ENCODE peak calls at places on chromosomes 11 and 22, in nine cellular contexts. L is left lung, M is foreskin keratinocyte, W is cardiac muscle cell, J is substantia nigra, N is heart right ventricle, T is GM23248, F is gastrocnemius medialis, S is lower lobe of right lung. Q is an unnamed sample.

GRCh38 chr11:102473543-102473942 is 21.0 kb upstream of the TMEM123 start:
- DNase-seq in M (no peak), W (no peak), L (no peak), S (no peak), T (no peak), F (no peak), N (no peak), J (no peak), Q (no peak)

GRCh38 chr22:21682385-21683175 is 16.8 kb downstream of the PPIL2 start:
- DNase-seq in W (no peak), N (no peak), M (no peak), S (no peak), T (no peak), J (no peak), F (no peak), L (no peak), Q (no peak)

GRCh38 chr22:22682807-22683667 is 38.6 kb downstream of the GGTLC2 start:
- DNase-seq in F (no peak), T (peak), J (no peak), N (no peak), S (no peak), M (no peak), W (no peak), L (no peak), Q (peak)

GRCh38 chr11:2860636-2861035 is 24.9 kb downstream of the CDKN1C start:
- DNase-seq in N (no peak), M (no peak), L (no peak), S (no peak), F (no peak), W (no peak), T (peak), J (no peak), Q (no peak)

GRCh38 chr11:101974255-101974654 is 57.9 kb upstream of the ANGPTL5 start:
- DNase-seq in W (no peak), N (no peak), L (no peak), T (peak), M (no peak), J (no peak), F (no peak), S (no peak), Q (no peak)

GRCh38 chr11:80165763-80166162 is 724.9 kb upstream of the TENM4 start:
- DNase-seq in W (no peak), F (no peak), S (no peak), J (no peak), M (peak), T (peak), N (no peak), L (no peak), Q (no peak)

GRCh38 chr11:26573896-26574295 is 1.8 kb upstream of the MUC15 start:
- DNase-seq in L (no peak), S (no peak), N (no peak), T (no peak), W (no peak), J (no peak), M (no peak), F (no peak), Q (no peak)

GRCh38 chr22:38436629-38437395 is 18.2 kb downstream of the KCNJ4 start:
- DNase-seq in J (no peak), T (no peak), S (no peak), L (no peak), N (no peak), W (no peak), F (no peak), M (no peak), Q (no peak)

GRCh38 chr11:84390441-84391078 is 1104.4 kb upstream of the CCDC90B start:
- DNase-seq in J (no peak), T (no peak), L (no peak), W (peak), M (peak), S (no peak), F (no peak), N (no peak), Q (no peak)

GRCh38 chr22:17121235-17122195 is at the start of gene TMEM121B:
- DNase-seq in F (peak), T (peak), S (peak), N (peak), W (peak), M (peak), J (no peak), L (peak), Q (peak)

GRCh38 chr11:35539781-35540281 is 14.4 kb upstream of the PAMR1 start:
- DNase-seq in F (peak), N (peak), W (no peak), L (no peak), M (peak), S (no peak), J (no peak), T (peak), Q (peak)

GRCh38 chr11:19433367-19433766 is 192.6 kb upstream of the E2F8 start:
- DNase-seq in L (no peak), J (no peak), F (no peak), W (no peak), M (no peak), N (no peak), S (no peak), T (no peak), Q (no peak)

GRCh38 chr11:73521621-73522020 is 76.3 kb downstream of the FAM168A start:
- DNase-seq in T (peak), J (no peak), S (no peak), F (no peak), L (no peak), W (no peak), N (no peak), M (no peak), Q (peak)

GRCh38 chr11:57792060-57792541 is 30.5 kb downstream of the CTNND1 start:
- DNase-seq in N (peak), M (no peak), J (no peak), W (no peak), F (no peak), S (peak), L (peak), T (no peak), Q (no peak)

GRCh38 chr11:92707173-92707619 is 262.3 kb upstream of the MTNR1B start:
- DNase-seq in N (no peak), W (no peak), F (no peak), J (no peak), L (no peak), M (peak), T (no peak), S (no peak), Q (no peak)

GRCh38 chr11:47272706-47273105 is 2.8 kb downstream of the MADD start:
- DNase-seq in N (no peak), J (no peak), S (no peak), M (no peak), F (no peak), T (peak), W (peak), L (no peak), Q (no peak)

GRCh38 chr11:111231836-111232235 is 13.7 kb upstream of the POU2AF2 start:
- DNase-seq in W (peak), T (no peak), M (no peak), N (no peak), L (no peak), S (no peak), J (no peak), F (no peak), Q (no peak)

GRCh38 chr11:108559904-108560303 is 33.7 kb downstream of the EXPH5 start:
- DNase-seq in J (no peak), W (no peak), M (no peak), S (no peak), N (no peak), T (peak), F (no peak), L (no peak), Q (no peak)

GRCh38 chr11:65859134-65859811 is 960 bp upstream of the MUS81 start:
- DNase-seq in M (peak), L (peak), J (peak), S (peak), W (peak), N (peak), F (peak), T (peak), Q (peak)

GRCh38 chr11:34654491-34655334 is 33.8 kb downstream of the EHF start:
- DNase-seq in J (no peak), W (no peak), N (peak), F (peak), M (no peak), S (peak), T (peak), L (no peak), Q (no peak)

GRCh38 chr22:24169439-24170058 is 11.7 kb upstream of the SUSD2 start:
- DNase-seq in J (no peak), M (no peak), L (no peak), W (no peak), S (no peak), F (no peak), T (no peak), N (no peak), Q (no peak)

GRCh38 chr22:27223317-27224177 is 566.2 kb downstream of the MIAT start:
- DNase-seq in W (no peak), F (no peak), J (no peak), T (peak), L (no peak), N (no peak), M (peak), S (no peak), Q (peak)

GRCh38 chr22:36395922-36396321 is 8.2 kb upstream of the MYH9 start:
- DNase-seq in M (peak), T (peak), N (no peak), F (no peak), W (no peak), S (no peak), L (no peak), J (no peak), Q (no peak)

GRCh38 chr11:116960916-116961315 is 123.5 kb upstream of the APOA1 start:
- DNase-seq in F (no peak), M (peak), N (no peak), W (peak), J (no peak), T (peak), S (no peak), L (no peak), Q (peak)

GRCh38 chr11:45929486-45930030 is 7.1 kb downstream of the LARGE2 start:
- DNase-seq in M (no peak), N (no peak), F (no peak), T (peak), W (no peak), S (no peak), L (no peak), J (no peak), Q (no peak)

GRCh38 chr11:17810736-17811135 is 76.2 kb downstream of the KCNC1 start:
- DNase-seq in J (no peak), S (no peak), L (no peak), F (no peak), M (no peak), T (peak), W (peak), N (no peak), Q (no peak)

GRCh38 chr11:71138737-71139425 is 113.5 kb downstream of the SHANK2 start:
- DNase-seq in S (no peak), J (no peak), F (no peak), M (no peak), W (no peak), L (no peak), N (no peak), T (no peak), Q (no peak)

GRCh38 chr11:32343325-32344008 is 91.9 kb downstream of the WT1 start:
- DNase-seq in W (no peak), T (no peak), N (no peak), S (no peak), M (no peak), L (no peak), J (no peak), F (no peak), Q (no peak)

GRCh38 chr11:17876827-17877226 is 136.0 kb downstream of the SERGEF start:
- DNase-seq in J (no peak), L (no peak), F (no peak), W (peak), M (peak), N (no peak), S (no peak), T (no peak), Q (no peak)

GRCh38 chr11:76665172-76665571 is 5.4 kb downstream of the LRRC32 start:
- DNase-seq in J (no peak), T (no peak), N (no peak), W (no peak), L (peak), M (no peak), S (no peak), F (no peak), Q (no peak)

GRCh38 chr11:96388891-96389603 is 665 bp downstream of the CCDC82 start:
- DNase-seq in F (no peak), J (no peak), W (peak), M (no peak), S (no peak), T (peak), N (no peak), L (no peak), Q (no peak)

GRCh38 chr22:49305966-49306631 is 521.6 kb downstream of the BRD1 start:
- DNase-seq in J (no peak), T (no peak), W (no peak), F (no peak), N (no peak), S (no peak), L (peak), M (no peak), Q (no peak)

GRCh38 chr11:16632295-16633200 is 105.9 kb upstream of the C11orf58 start:
- DNase-seq in J (no peak), L (no peak), M (peak), S (no peak), N (no peak), W (peak), T (peak), F (no peak), Q (peak)

GRCh38 chr22:49970528-49971231 is 10.1 kb downstream of the PIM3 start:
- DNase-seq in N (peak), S (peak), F (peak), J (peak), M (peak), W (peak), L (peak), T (peak), Q (peak)

GRCh38 chr11:32918427-32918826 is 25.8 kb downstream of the QSER1 start:
- DNase-seq in W (no peak), T (no peak), J (no peak), S (no peak), N (no peak), F (no peak), M (peak), L (no peak), Q (no peak)

GRCh38 chr11:46421257-46421880 is 29.8 kb upstream of the CHRM4 start:
- DNase-seq in S (no peak), J (no peak), T (no peak), F (no peak), W (peak), N (no peak), M (no peak), L (no peak), Q (no peak)

DNA sequence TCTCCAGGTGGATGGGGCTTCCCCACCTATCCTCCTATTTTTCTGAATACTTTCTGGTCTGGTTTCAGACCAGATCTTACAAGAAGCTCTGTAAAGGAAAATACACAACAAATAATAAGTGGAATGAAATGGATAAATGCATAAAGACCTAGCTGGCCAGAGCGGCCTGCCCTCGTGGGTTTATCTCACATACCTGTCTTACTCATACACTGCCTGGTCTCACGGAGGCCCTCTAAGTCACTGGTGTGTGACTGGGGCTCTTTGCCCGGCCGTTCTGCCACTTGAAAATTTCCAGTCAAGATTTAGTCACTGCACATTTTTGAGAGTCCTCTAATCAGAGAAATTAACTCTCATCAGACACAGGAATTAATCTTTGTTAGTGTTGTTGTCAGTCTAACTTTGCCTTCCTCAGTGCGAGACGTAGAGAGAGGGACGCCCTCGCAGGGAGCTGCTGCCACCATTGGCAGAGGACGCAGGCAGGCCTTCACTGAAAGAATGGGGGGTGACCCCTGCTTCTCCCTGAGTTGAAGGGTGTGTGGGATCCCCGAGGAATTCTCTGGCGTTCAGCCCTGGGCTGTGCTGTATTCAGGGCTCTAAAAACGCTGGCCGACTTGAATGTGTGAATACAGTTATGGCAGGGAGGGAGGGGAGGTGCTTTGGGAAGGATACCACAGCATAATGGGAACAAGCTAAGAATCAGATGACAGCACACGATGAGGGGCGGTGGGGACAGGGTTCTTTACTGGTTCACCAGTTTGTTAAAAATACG is 46.3 kb upstream of the CADM1 start:
- DNase-seq in M (no peak), L (no peak), N (no peak), S (no peak), W (peak), F (no peak), T (no peak), J (no peak), Q (no peak)
- H3K27ac ChIP-seq in M (no peak), L (peak), N (no peak), S (no peak), W (peak), F (no peak), T (no peak), J (no peak), Q (no peak)

GRCh38 chr11:12897390-12897789 is 111.7 kb upstream of the RASSF10 start:
- DNase-seq in L (no peak), F (peak), M (no peak), T (no peak), J (no peak), S (no peak), W (no peak), N (no peak), Q (no peak)
- H3K27ac ChIP-seq in L (no peak), F (peak), M (no peak), T (peak), J (no peak), S (no peak), W (peak), N (peak), Q (no peak)

DNA sequence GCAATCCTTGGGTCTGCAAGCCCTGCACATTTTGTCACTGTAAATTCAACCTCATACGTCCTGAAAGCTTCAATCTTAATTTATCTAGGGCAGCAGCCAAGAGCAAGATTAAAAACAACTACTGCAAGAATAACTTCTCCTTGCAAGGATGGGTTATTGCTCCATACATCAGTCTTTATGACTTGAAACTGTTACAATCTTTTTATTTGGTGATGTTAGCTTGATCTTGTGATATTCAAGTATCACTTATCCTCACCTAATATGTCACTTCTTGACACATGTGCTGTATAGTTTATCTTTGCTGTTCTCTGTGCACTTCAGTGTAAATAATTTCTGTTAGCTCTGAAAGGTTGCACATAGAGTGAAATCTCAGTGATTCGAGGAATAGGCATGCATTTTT is 14.7 kb upstream of the APLP2 start:
- DNase-seq in J (no peak), S (no peak), T (no peak), W (no peak), M (no peak), L (no peak), F (no peak), N (no peak), Q (no peak)
- H3K27ac ChIP-seq in J (no peak), S (no peak), T (no peak), W (no peak), M (no peak), L (no peak), F (no peak), N (no peak), Q (no peak)

GRCh38 chr11:122333476-122333875 is 217.5 kb upstream of the BLID start:
- DNase-seq in F (no peak), J (no peak), L (no peak), N (no peak), M (no peak), W (no peak), T (no peak), S (no peak), Q (no peak)
- H3K27ac ChIP-seq in F (no peak), J (no peak), L (no peak), N (no peak), M (no peak), W (no peak), T (no peak), S (no peak), Q (no peak)

GRCh38 chr11:69009441-69010211 is 3.4 kb downstream of the MRGPRF start:
- DNase-seq in M (peak), W (no peak), T (peak), F (no peak), L (peak), N (no peak), S (peak), J (no peak), Q (peak)
- H3K27ac ChIP-seq in M (peak), W (peak), T (peak), F (peak), L (peak), N (peak), S (peak), J (no peak), Q (peak)

GRCh38 chr11:61860054-61860903 is 31.1 kb downstream of the FADS3 start:
- DNase-seq in N (peak), M (no peak), S (no peak), J (no peak), W (no peak), L (no peak), F (no peak), T (no peak), Q (no peak)
- H3K27ac ChIP-seq in N (peak), M (no peak), S (no peak), J (no peak), W (peak), L (no peak), F (no peak), T (no peak), Q (no peak)

GRCh38 chr11:14454861-14455632 is 44.6 kb downstream of the COPB1 start:
- DNase-seq in W (peak), L (no peak), M (no peak), T (peak), F (no peak), J (no peak), S (no peak), N (no peak), Q (peak)
- H3K27ac ChIP-seq in W (peak), L (no peak), M (no peak), T (peak), F (no peak), J (no peak), S (no peak), N (peak), Q (no peak)

Q was measured in SJSA1.